ENCODE peak calls at places on chromosomes 1 and 21, in seven cellular contexts. N is uterus, Q is adrenal gland, G is HepG2, D is A549, L is GM12892, A is sigmoid colon. V is an unnamed sample.
A peak's percentile ranks its signal among the peaks of the same experiment; 100 is the strongest.

GRCh38 chr1:151547900-151548230 is 7.8 kb downstream of the TUFT1 start:
- DNase-seq in L (no peak), N (no peak), A (no peak), G (no peak), Q (no peak), D (no peak), V (no peak)

GRCh38 chr1:55826413-55827080 is 611.4 kb upstream of the USP24 start:
- DNase-seq in N (no peak), Q (no peak), D (no peak), L (no peak), G (no peak), A (no peak), V (no peak)

GRCh38 chr1:147225193-147225730 is at the start of gene FMO5:
- DNase-seq in L (peak; percentile 42), D (peak; percentile 73), Q (peak; percentile 85), A (peak; percentile 89), G (no peak), N (peak; percentile 84), V (peak; percentile 31)

GRCh38 chr21:17536381-17536780 is 23.5 kb downstream of the CXADR start:
- DNase-seq in N (no peak), Q (no peak), L (no peak), D (no peak), G (no peak), A (no peak), V (no peak)

GRCh38 chr1:85502625-85503083 is 37.7 kb upstream of the DDAH1 start:
- DNase-seq in D (peak; percentile 65), N (peak; percentile 37), G (peak; percentile 70), A (peak; percentile 73), Q (peak; percentile 71), L (no peak), V (no peak)

GRCh38 chr1:239387304-239388231 is 1.2 kb downstream of the CHRM3 start:
- DNase-seq in G (no peak), D (peak; percentile 8), A (no peak), N (no peak), Q (no peak), L (no peak), V (no peak)

GRCh38 chr1:220013497-220013896 is 32.8 kb downstream of the EPRS1 start:
- DNase-seq in D (no peak), L (no peak), G (no peak), A (no peak), Q (no peak), N (no peak), V (no peak)

GRCh38 chr21:8991088-8991907 is 1530.1 kb upstream of the TPTE start:
- DNase-seq in D (peak; percentile 95), L (no peak), G (peak; percentile 92), Q (no peak), A (peak; percentile 60), N (no peak), V (no peak)

GRCh38 chr1:66282343-66282852 is 251.6 kb upstream of the SGIP1 start:
- DNase-seq in G (no peak), D (peak; percentile 66), A (no peak), N (peak; percentile 25), L (peak; percentile 23), Q (no peak), V (no peak)

GRCh38 chr1:194658090-194658439 is 1471.7 kb upstream of the B3GALT2 start:
- DNase-seq in Q (no peak), L (no peak), G (peak; percentile 4), D (peak; percentile 21), N (no peak), A (no peak), V (peak; percentile 18)

GRCh38 chr1:221032616-221033342 is 153.5 kb downstream of the HLX start:
- DNase-seq in L (no peak), G (no peak), D (no peak), N (no peak), Q (no peak), A (no peak), V (no peak)
- TF ChIP-seq POLR2A in L (no peak), G (no peak), D (no peak), N (no peak), Q (no peak), A (no peak), V (no peak)

GRCh38 chr1:46194641-46195179 is 3.5 kb downstream of the POMGNT1 start:
- DNase-seq in N (no peak), G (no peak), Q (no peak), L (no peak), A (no peak), D (no peak), V (no peak)
- TF ChIP-seq POLR2A in N (no peak), G (no peak), Q (no peak), L (no peak), A (no peak), D (no peak), V (no peak)

GRCh38 chr1:231526536-231526935 is 1.9 kb upstream of the TSNAX start:
- DNase-seq in L (no peak), G (no peak), N (no peak), A (no peak), Q (no peak), D (no peak), V (no peak)

GRCh38 chr1:231527586-231528174 is 789 bp upstream of the TSNAX start:
- DNase-seq in D (no peak), L (no peak), G (no peak), N (peak; percentile 24), Q (no peak), A (no peak), V (no peak)

GRCh38 chr1:231533240-231533639 is 4.8 kb downstream of the TSNAX start:
- DNase-seq in N (no peak), D (no peak), G (no peak), Q (no peak), A (no peak), L (no peak), V (no peak)

GRCh38 chr1:231523816-231524215 is 4.7 kb upstream of the TSNAX start:
- DNase-seq in G (no peak), Q (no peak), A (no peak), D (no peak), N (no peak), L (no peak), V (no peak)

GRCh38 chr1:231528175-231529029 is at the start of gene TSNAX:
- DNase-seq in D (peak; percentile 95), G (peak; percentile 88), N (peak; percentile 89), A (peak; percentile 95), L (peak; percentile 76), Q (peak; percentile 91), V (peak; percentile 86)
- TF ChIP-seq POLR2A in D (peak; percentile 91), G (peak; percentile 85), N (peak; percentile 83), A (peak; percentile 91), L (peak; percentile 95), Q (peak; percentile 87), V (peak; percentile 91)

GRCh38 chr1:226407497-226408284 is at the start of gene PARP1:
- DNase-seq in N (peak; percentile 92), D (peak; percentile 89), L (peak; percentile 85), A (peak; percentile 97), G (peak; percentile 71), Q (peak; percentile 90), V (peak; percentile 91)
- TF ChIP-seq POLR2A in N (peak; percentile 51), D (peak; percentile 83), L (peak; percentile 75), A (peak; percentile 77), G (peak; percentile 76), Q (peak; percentile 57), V (peak; percentile 85)

DNA sequence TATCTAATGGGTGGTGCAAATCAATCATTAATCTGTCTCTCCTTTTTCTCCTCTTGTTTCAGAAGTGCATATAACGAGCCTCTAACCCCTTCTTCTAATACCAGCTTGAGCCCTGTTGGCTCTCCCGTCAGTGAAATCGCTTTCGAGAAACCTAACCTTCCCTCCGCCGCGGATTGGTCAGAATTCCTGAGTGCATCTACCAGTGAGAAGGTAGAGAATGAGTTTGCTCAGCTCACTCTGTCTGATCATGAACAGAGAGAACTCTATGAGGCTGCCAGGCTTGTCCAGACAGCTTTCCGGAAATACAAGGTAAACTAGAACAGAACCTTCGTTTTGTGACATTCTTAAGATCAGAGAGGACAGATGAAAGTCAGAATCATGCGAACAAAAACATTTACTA is 25.3 kb upstream of the VAMP3 start:
- DNase-seq in N (no peak), D (no peak), A (no peak), Q (no peak), L (no peak), G (no peak), V (no peak)
- TF ChIP-seq POLR2A in N (no peak), D (no peak), A (no peak), Q (no peak), L (no peak), G (no peak), V (no peak)

GRCh38 chr1:11804666-11805453 is 904 bp downstream of the MTHFR start:
- DNase-seq in G (no peak), Q (peak; percentile 73), D (no peak), A (peak; percentile 85), N (peak; percentile 77), L (no peak), V (no peak)

GRCh38 chr1:11805454-11806306 is at the start of the genes CLCN6 and MTHFR:
- DNase-seq in D (peak; percentile 98), Q (peak; percentile 100), G (peak; percentile 98), L (peak; percentile 97), N (peak; percentile 99), A (peak; percentile 100), V (peak; percentile 86)

GRCh38 chr1:11807087-11807486 is 1.1 kb downstream of the CLCN6 start:
- DNase-seq in L (no peak), G (no peak), N (no peak), D (no peak), Q (no peak), A (peak; percentile 5), V (no peak)

GRCh38 chr1:11802973-11803885 is 2.5 kb downstream of the MTHFR start:
- DNase-seq in N (peak; percentile 95), L (peak; percentile 74), D (no peak), A (peak; percentile 98), G (peak; percentile 64), Q (peak; percentile 96), V (no peak)

DNA sequence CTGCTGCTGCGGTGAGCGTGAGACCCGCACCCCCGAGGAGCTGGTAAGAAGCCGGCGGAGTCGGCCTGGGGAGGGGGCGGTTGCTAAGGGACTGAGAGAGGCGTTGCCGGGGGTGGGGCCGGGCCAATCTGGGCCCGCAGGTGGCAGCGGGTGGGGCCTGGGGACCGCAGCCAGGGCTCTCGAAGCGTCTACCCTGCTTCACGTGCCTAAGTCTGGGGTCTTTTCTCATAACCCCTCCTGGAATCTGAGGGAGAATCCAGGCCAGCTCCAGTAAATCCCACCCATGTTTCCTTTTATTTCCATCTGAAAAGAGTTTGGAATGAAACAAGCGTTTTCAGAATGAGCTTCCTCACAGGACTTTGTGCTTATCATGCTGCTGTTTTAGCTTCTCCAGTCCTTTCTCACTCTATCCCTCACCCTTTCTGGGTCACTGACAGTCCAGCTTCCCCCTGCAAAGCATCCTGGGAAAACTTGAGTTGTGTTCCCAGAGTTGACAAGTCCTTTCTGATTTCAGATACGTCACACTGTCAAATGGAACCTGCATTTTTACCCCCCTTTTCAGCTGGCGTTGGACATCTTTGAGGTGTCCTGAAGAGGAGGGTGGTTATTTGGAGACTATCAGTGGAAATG is 431 bp downstream of the CLCN6 start:
- DNase-seq in N (no peak), Q (peak; percentile 52), G (no peak), L (peak; percentile 78), A (peak; percentile 69), D (no peak), V (no peak)
- TF ChIP-seq POLR2A in N (no peak), Q (peak; percentile 16), G (no peak), L (no peak), A (peak; percentile 28), D (no peak), V (no peak)

DNA sequence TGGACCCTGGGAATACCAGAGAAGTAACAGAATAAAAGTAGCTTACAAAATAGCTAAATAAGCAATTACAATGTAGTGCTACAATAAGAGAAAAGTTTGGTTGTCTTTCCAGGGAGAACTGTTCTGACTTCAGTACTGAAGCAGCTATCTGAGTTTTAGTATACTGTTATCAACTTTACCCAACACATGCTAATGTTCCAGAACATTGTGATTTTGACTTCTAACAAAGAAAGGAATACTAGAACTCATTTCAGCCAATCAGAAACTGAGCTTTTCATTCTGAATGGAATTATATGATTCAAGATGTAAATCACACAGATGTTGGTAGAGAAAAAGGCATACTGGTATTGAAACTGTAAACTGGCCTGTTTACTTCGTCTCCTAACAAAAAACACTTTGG is at the start of gene C1orf105:
- DNase-seq in A (no peak), L (no peak), D (no peak), Q (no peak), N (no peak), G (no peak), V (no peak)
- TF ChIP-seq POLR2A in A (no peak), L (no peak), D (no peak), Q (no peak), N (no peak), G (no peak), V (no peak)

V was measured in H54.